ENCODE peak calls at places on chromosomes 7 and 10, in six cellular contexts. G, P, F, Q, U and X are unnamed samples.
A peak's percentile ranks its signal among the peaks of the same experiment; 100 is the strongest.

GRCh38 chr7:71408276-71408675 is 276.3 kb downstream of the GALNT17 start:
- DNase-seq in G (no peak), P (no peak), F (peak; percentile 87), Q (no peak), U (no peak), X (no peak)

GRCh38 chr7:100603697-100604077 is 1.5 kb downstream of the PCOLCE start:
- DNase-seq in G (no peak), P (no peak), F (no peak), Q (no peak), U (no peak), X (no peak)

GRCh38 chr10:23384364-23384763 is 39.8 kb upstream of the C10orf67 start:
- DNase-seq in G (no peak), P (no peak), F (no peak), Q (no peak), U (no peak), X (no peak)

GRCh38 chr7:100053201-100053600 is 3.6 kb downstream of the ZSCAN21 start:
- DNase-seq in G (peak; percentile 50), P (no peak), F (no peak), Q (peak; percentile 77), U (peak; percentile 81), X (no peak)

GRCh38 chr10:3235996-3236510 is 63.5 kb upstream of the PITRM1 start:
- DNase-seq in G (no peak), P (no peak), F (no peak), Q (no peak), U (no peak), X (no peak)

GRCh38 chr10:74991435-74991834 is 120.0 kb upstream of the SAMD8 start:
- DNase-seq in G (no peak), P (no peak), F (no peak), Q (peak; percentile 70), U (peak; percentile 60), X (no peak)

GRCh38 chr10:50503661-50504320 is 120.0 kb downstream of the SGMS1 start:
- DNase-seq in G (no peak), P (no peak), F (no peak), Q (no peak), U (no peak), X (no peak)

GRCh38 chr7:131959106-131959812 is 402.8 kb upstream of the PODXL start:
- DNase-seq in G (no peak), P (no peak), F (no peak), Q (no peak), U (no peak), X (no peak)

GRCh38 chr10:125554753-125555152 is 128.2 kb downstream of the TEX36 start:
- DNase-seq in G (no peak), P (no peak), F (no peak), Q (no peak), U (no peak), X (no peak)

GRCh38 chr10:79430946-79431345 is 14.5 kb downstream of the ZCCHC24 start:
- DNase-seq in G (no peak), P (peak; percentile 3), F (no peak), Q (no peak), U (no peak), X (no peak)

GRCh38 chr7:47724335-47724982 is 142.5 kb upstream of the TNS3 start:
- DNase-seq in G (peak; percentile 14), P (no peak), F (no peak), Q (peak; percentile 22), U (peak; percentile 83), X (no peak)

GRCh38 chr7:87154569-87154968 is 2.3 kb downstream of the DMTF1 start:
- DNase-seq in G (no peak), P (no peak), F (no peak), Q (no peak), U (no peak), X (no peak)

GRCh38 chr7:39509441-39509840 is 56.8 kb upstream of the YAE1 start:
- DNase-seq in G (no peak), P (no peak), F (no peak), Q (no peak), U (no peak), X (no peak)

DNA sequence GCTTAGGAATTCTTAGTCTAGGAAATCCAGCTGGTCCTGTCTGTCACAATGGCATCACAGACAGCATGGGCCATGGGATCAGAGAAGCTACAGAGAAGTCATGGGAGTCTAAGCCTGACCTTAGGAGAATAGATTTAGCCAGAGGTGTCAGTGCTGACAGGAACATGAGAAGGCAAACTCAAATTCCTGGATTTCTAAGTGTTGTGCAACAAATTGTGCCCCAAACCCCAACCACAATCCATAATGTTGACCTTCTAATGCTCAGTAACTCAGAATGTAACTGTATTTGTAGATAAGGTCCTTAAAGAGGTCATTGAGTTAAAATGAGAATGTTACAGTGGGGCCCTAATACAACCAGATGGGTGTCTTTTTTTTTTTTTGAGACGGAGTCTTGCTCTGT is 95.9 kb upstream of the RHOBTB1 start:
- DNase-seq in G (no peak), P (no peak), F (no peak), Q (no peak), U (peak; percentile 49), X (no peak)
- TF ChIP-seq POLR2A in G (no peak), P (no peak), F (no peak), Q (no peak), U (no peak), X (no peak)

GRCh38 chr10:5076615-5077014 is 17.6 kb upstream of the AKR1C3 start:
- DNase-seq in G (no peak), P (no peak), F (no peak), Q (no peak), U (no peak), X (no peak)

GRCh38 chr10:5073659-5074058 is 20.6 kb upstream of the AKR1C3 start:
- DNase-seq in G (no peak), P (no peak), F (no peak), Q (no peak), U (no peak), X (no peak)

GRCh38 chr10:5068274-5069017 is 25.8 kb upstream of the AKR1C3 start:
- DNase-seq in G (no peak), P (no peak), F (no peak), Q (no peak), U (no peak), X (no peak)

GRCh38 chr10:5070648-5071410 is 23.4 kb upstream of the AKR1C3 start:
- DNase-seq in G (no peak), P (no peak), F (no peak), Q (no peak), U (peak; percentile 92), X (no peak)

DNA sequence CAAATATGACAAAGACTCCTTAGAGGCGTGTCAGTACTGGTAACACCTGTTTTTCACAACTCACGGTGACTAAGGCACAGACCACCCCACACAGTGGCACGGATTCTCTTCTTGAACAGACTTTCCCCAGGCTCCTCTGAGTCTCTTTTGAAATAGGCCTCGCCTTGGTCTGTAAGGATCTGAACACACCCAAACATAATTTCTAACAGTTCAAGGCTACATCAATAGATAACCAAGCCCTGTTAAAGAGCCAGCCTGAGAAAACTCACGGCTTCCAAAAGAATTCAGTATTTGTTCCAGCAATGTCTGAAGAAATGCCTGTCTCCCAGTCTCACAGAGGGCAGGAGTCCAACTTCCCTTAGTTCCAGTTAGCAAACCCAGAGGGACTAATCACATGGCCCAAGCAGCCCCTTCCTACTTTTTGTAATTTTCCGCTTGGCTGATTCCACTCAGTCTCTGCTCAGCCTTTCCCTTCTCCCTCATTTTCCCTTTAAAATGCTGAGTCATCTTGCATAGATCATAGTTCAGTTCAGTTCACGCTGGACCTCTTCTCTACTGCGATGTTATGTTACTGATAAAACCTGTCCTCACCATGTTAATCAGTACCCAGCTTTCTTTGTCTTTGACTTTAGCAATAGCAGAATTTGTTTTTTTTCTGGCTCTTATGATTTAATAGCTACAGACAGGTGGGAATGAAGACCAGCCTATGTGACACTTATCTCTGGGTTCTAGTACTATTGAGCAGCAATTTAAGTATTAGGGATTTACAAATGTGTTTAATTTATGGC is 22.6 kb upstream of the AKR1C3 start:
- DNase-seq in G (peak; percentile 70), P (peak; percentile 55), F (peak; percentile 77), Q (peak; percentile 99), U (peak; percentile 100), X (no peak)
- TF ChIP-seq POLR2A in G (no peak), P (no peak), F (peak; percentile 41), Q (no peak), U (peak; percentile 12), X (no peak)

DNA sequence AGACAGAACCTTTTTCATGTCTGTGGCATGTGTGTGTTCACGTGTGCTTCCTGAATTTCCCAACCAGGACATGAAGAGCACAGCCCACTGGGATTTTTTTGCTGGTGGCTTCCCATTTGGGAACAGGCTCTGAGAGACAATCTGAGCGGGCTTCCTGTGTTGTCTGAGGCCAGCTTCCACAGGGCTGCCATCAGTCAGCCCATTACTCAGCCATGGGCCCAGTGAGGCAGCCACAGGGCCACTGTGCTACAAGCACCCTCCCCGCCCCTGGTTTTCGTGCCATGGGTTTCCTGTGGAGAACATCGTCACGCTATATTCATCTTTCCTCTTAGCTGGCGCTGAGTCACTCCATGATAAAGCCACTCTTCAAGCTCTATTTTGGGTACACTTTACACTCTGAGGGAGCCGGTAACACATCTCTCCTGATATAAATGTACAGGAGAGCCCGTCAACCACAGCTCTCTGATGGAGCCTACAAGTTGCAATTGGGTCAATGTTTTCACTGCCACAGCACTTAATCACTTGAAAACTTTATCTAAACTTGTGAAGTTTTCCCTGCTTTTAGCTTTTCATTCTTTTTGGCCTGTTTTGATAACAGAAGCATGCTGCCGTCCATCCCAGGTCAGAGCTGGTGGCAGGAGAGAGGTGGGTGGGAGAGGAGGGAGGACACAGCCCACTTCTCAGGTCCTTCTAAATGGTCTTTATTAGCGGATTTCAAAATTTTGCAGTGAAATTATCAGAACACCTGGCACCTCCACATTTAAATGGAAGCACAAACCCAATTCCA is 96.9 kb downstream of the HIPK2 start:
- DNase-seq in G (peak; percentile 75), P (no peak), F (peak; percentile 85), Q (peak; percentile 88), U (no peak), X (no peak)
- TF ChIP-seq POLR2A in G (no peak), P (no peak), F (peak; percentile 41), Q (no peak), U (no peak), X (no peak)

DNA sequence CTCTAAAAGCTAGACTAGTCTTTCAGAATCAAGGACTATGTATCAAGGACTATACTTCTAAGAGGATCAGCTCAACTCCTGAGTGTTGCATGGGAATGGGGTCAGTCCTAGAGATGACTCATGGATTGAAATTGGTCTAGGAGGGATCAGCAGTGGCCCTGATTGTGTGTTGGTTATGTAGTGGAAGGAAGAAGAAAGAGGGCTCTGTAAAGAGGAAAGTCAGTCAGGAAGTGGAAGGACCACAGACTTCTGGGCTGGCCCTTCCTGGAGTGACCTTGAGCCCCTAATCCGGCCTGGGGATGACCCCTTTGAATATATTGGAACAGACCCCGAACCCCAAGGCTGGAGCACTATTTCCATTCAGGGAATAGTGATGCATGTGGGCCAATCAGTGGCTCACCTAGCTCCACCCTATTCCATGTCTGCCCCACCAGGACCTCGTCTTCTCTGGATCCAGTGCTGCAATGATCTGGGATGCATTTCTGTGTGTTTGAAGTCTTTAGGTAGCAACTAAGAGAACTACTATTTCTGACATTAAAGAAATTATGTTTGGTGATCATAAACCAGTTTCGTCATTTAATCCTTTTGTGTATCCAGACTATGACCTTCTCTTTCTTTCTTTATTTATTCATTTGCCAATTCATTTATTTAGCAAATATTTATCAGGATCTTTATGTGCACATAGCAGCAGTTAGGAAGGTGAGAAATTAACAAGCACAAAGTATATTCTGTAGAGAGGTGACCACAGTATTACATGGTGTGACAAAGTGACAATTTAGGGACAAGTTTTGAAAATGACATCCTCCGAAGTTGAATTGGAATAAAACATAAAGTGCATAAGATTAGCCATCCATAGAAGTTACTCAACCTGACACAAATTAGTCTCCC is 48.6 kb upstream of the KIF5B start:
- DNase-seq in G (no peak), P (no peak), F (no peak), Q (no peak), U (peak; percentile 86), X (no peak)
- TF ChIP-seq POLR2A in G (no peak), P (no peak), F (no peak), Q (no peak), U (no peak), X (no peak)